ENCODE peak calls at places on chromosomes 13 and 19, in five cellular contexts. K is EL, S is A673, C is M059J, V is choroid plexus epithelial cell. O is an unnamed sample.
A peak's percentile ranks its signal among the peaks of the same experiment; 100 is the strongest.

GRCh38 chr13:91567485-91568207 is 169.2 kb downstream of the GPC5 start:
- DNase-seq in K (no peak), V (peak; percentile 60), S (no peak), C (no peak), O (no peak)

GRCh38 chr19:48926909-48927308 is 6.6 kb upstream of the DHDH start:
- DNase-seq in S (peak; percentile 60), V (peak; percentile 95), C (peak; percentile 97), K (peak; percentile 95), O (peak; percentile 97)

GRCh38 chr13:51328488-51328887 is 11.0 kb upstream of the SERPINE3 start:
- DNase-seq in C (no peak), S (no peak), V (no peak), K (no peak), O (no peak)

GRCh38 chr13:46962286-46962941 is 65.6 kb upstream of the HTR2A start:
- DNase-seq in V (peak; percentile 41), C (peak; percentile 41), S (peak; percentile 5), K (peak; percentile 65), O (peak; percentile 52)

GRCh38 chr13:27258637-27259377 is 7.4 kb downstream of the RPL21 start:
- DNase-seq in S (no peak), K (no peak), V (no peak), C (no peak), O (no peak)

GRCh38 chr13:24651718-24652345 is 28.4 kb upstream of the ATP12A start:
- DNase-seq in K (no peak), S (no peak), C (no peak), V (no peak), O (no peak)

GRCh38 chr19:7917292-7918061 is 2.7 kb upstream of the SNAPC2 start:
- DNase-seq in C (peak; percentile 58), V (peak; percentile 62), S (peak; percentile 79), K (peak; percentile 62), O (peak; percentile 61)

GRCh38 chr19:4016486-4016885 is 8.9 kb downstream of the PIAS4 start:
- DNase-seq in S (no peak), K (no peak), C (no peak), V (no peak), O (no peak)

GRCh38 chr13:101611491-101612475 is 159.3 kb downstream of the ITGBL1 start:
- DNase-seq in S (no peak), V (no peak), K (no peak), C (no peak), O (peak; percentile 7)

GRCh38 chr19:41945135-41945766 is 13.9 kb downstream of the RABAC1 start:
- DNase-seq in V (no peak), K (no peak), S (no peak), C (no peak), O (no peak)

GRCh38 chr13:51923983-51924539 is 62.3 kb downstream of the CCDC70 start:
- DNase-seq in K (no peak), V (no peak), C (peak; percentile 9), S (no peak), O (no peak)

GRCh38 chr19:54216869-54217268 is 5.9 kb downstream of the LILRB3 start:
- DNase-seq in K (no peak), V (no peak), S (no peak), C (no peak), O (no peak)

GRCh38 chr13:100887729-100888151 is 213.1 kb upstream of the TMTC4 start:
- DNase-seq in C (peak; percentile 87), K (peak; percentile 61), V (peak; percentile 73), S (peak; percentile 66), O (peak; percentile 91)

GRCh38 chr19:18863843-18864362 is 32.1 kb downstream of the CERS1 start:
- DNase-seq in S (no peak), K (no peak), V (peak; percentile 10), C (no peak), O (no peak)

GRCh38 chr19:44278181-44278690 is 18.6 kb downstream of the ZNF233 start:
- DNase-seq in V (no peak), S (no peak), C (no peak), K (peak; percentile 47), O (peak; percentile 27)

O was measured in EH.